ENCODE peak calls at places on chromosomes 11 and 22, in five cellular contexts. G is endothelial cell of umbilical vein, W is right atrium auricular region, Q is neural progenitor cell, V is tibial nerve. J is an unnamed sample. For H3K9me3 and H3K4me1, the result is how much of the 10 kb centered on the place peaks cover.

GRCh38 chr11:69732910-69733309 is 29.1 kb upstream of the FGF19 start:
- DNase-seq in G (no peak), W (no peak), Q (no peak), V (no peak), J (no peak)

GRCh38 chr11:10639350-10639749 is 54.2 kb downstream of the IRAG1 start:
- DNase-seq in G (no peak), W (no peak), Q (no peak), V (no peak), J (no peak)

GRCh38 chr22:44154431-44154942 is 26.2 kb upstream of the PARVG start:
- DNase-seq in G (no peak), W (no peak), Q (no peak), V (no peak), J (no peak)

GRCh38 chr11:12359761-12360160 is 17.6 kb upstream of the PARVA start:
- DNase-seq in G (no peak), W (no peak), Q (no peak), V (no peak), J (no peak)

GRCh38 chr11:107493117-107493516 is 35.5 kb upstream of the CWF19L2 start:
- DNase-seq in G (no peak), W (no peak), Q (no peak), V (no peak), J (no peak)

GRCh38 chr11:100823360-100823759 is 136.3 kb downstream of the ARHGAP42 start:
- DNase-seq in G (no peak), W (no peak), Q (no peak), V (no peak), J (no peak)

GRCh38 chr11:14308897-14309387 is 50.0 kb downstream of the RRAS2 start:
- DNase-seq in G (no peak), W (no peak), Q (no peak), V (no peak), J (no peak)

GRCh38 chr22:35044607-35045390 is 21.2 kb upstream of the ISX start:
- DNase-seq in G (no peak), W (no peak), Q (no peak), V (no peak), J (no peak)

GRCh38 chr11:64026575-64027213 is 9.0 kb upstream of the FLRT1 start:
- DNase-seq in G (no peak), W (no peak), Q (no peak), V (no peak), J (no peak)

GRCh38 chr22:17753401-17753989 is 20.8 kb downstream of the BID start:
- DNase-seq in G (no peak), W (no peak), Q (no peak), V (no peak), J (no peak)

GRCh38 chr22:22460635-22461034 is 47.9 kb downstream of the ZNF280B start:
- DNase-seq in G (peak), W (no peak), Q (peak), V (no peak), J (no peak)

GRCh38 chr22:22786301-22787115 is 101.1 kb upstream of the IGLL5 start:
- DNase-seq in G (no peak), W (no peak), Q (no peak), V (no peak), J (no peak)

GRCh38 chr11:66313321-66314185 is 3.3 kb downstream of the CD248 start:
- DNase-seq in G (no peak), W (no peak), Q (peak), V (no peak), J (no peak)

GRCh38 chr11:117807482-117808272 is 10.7 kb upstream of the DSCAML1 start:
- DNase-seq in G (peak), W (peak), Q (peak), V (peak), J (no peak)

GRCh38 chr22:21947040-21948014 is 5.3 kb downstream of the PPM1F start:
- DNase-seq in G (peak), W (no peak), Q (peak), V (no peak), J (no peak)

GRCh38 chr22:39634530-39635399 is 64.2 kb downstream of the CACNA1I start:
- DNase-seq in G (peak), W (no peak), Q (no peak), V (no peak), J (no peak)

GRCh38 chr11:13335319-13335718 is 57.7 kb downstream of the BMAL1 start:
- DNase-seq in G (peak), W (peak), Q (peak), V (peak), J (no peak)

GRCh38 chr11:11407738-11408084 is 54.7 kb upstream of the CSNK2A3 start:
- DNase-seq in G (no peak), W (no peak), Q (no peak), V (no peak), J (no peak)

GRCh38 chr22:37228106-37229011 is 15.7 kb downstream of the RAC2 start:
- DNase-seq in G (no peak), W (no peak), Q (no peak), V (no peak), J (no peak)

GRCh38 chr11:123801765-123802164 is 4.4 kb downstream of the OR6M1 start:
- DNase-seq in G (no peak), W (no peak), Q (no peak), V (no peak), J (no peak)

GRCh38 chr22:39490135-39490798 is 11.8 kb upstream of the MIEF1 start:
- DNase-seq in G (peak), W (peak), Q (peak), V (peak), J (no peak)

GRCh38 chr22:22431271-22432220 is 77.0 kb downstream of the ZNF280B start:
- DNase-seq in G (peak), W (peak), Q (peak), V (peak), J (no peak)

GRCh38 chr11:66278396-66279091 is 569 bp downstream of the CNIH2 start:
- DNase-seq in G (no peak), W (no peak), Q (peak), V (no peak), J (no peak)

GRCh38 chr11:15714641-15715399 is 600.1 kb downstream of the INSC start:
- DNase-seq in G (no peak), W (no peak), Q (no peak), V (no peak), J (no peak)

GRCh38 chr11:100808904-100809491 is 121.9 kb downstream of the ARHGAP42 start:
- DNase-seq in G (peak), W (no peak), Q (peak), V (no peak), J (no peak)

GRCh38 chr11:65432686-65433582 is 10.3 kb downstream of the NEAT1 start:
- DNase-seq in G (peak), W (no peak), Q (no peak), V (no peak), J (no peak)

GRCh38 chr11:8566613-8567210 is 27.3 kb downstream of the STK33 start:
- DNase-seq in G (peak), W (no peak), Q (peak), V (no peak), J (no peak)

GRCh38 chr11:103806130-103806900 is 230.1 kb upstream of the DDI1 start:
- DNase-seq in G (peak), W (no peak), Q (no peak), V (peak), J (no peak)

GRCh38 chr11:109424893-109425292 is 2.9 kb downstream of the C11orf87 start:
- DNase-seq in G (no peak), W (no peak), Q (peak), V (no peak), J (no peak)

GRCh38 chr11:36449566-36450390 is 60.3 kb downstream of the TRAF6 start:
- DNase-seq in G (no peak), W (no peak), Q (no peak), V (no peak), J (no peak)

GRCh38 chr11:10878408-10879214 is 20.8 kb upstream of the ZBED5 start:
- DNase-seq in G (peak), W (no peak), Q (peak), V (no peak), J (no peak)

GRCh38 chr11:113926273-113927183 is 21.9 kb downstream of the HTR3B start:
- DNase-seq in G (no peak), W (no peak), Q (no peak), V (no peak), J (no peak)

GRCh38 chr22:19553201-19553600 is 29.0 kb upstream of the CLDN5 start:
- DNase-seq in G (no peak), W (no peak), Q (no peak), V (no peak), J (no peak)

GRCh38 chr11:65503923-65504670 is 5.3 kb downstream of the MALAT1 start:
- DNase-seq in G (peak), W (no peak), Q (no peak), V (peak), J (no peak)

GRCh38 chr22:40325315-40325714 is 21.0 kb upstream of the ADSL start:
- DNase-seq in G (no peak), W (no peak), Q (no peak), V (no peak), J (no peak)

GRCh38 chr22:21568207-21569075 is 927 bp downstream of the UBE2L3 start:
- DNase-seq in G (peak), W (no peak), Q (peak), V (no peak), J (no peak)

GRCh38 chr11:57778318-57779037 is 16.9 kb downstream of the CTNND1 start:
- DNase-seq in G (peak), W (peak), Q (peak), V (peak), J (no peak)

GRCh38 chr11:47143322-47143721 is 33.4 kb downstream of the ARFGAP2 start:
- DNase-seq in G (peak), W (peak), Q (no peak), V (peak), J (no peak)

GRCh38 chr22:25334091-25334490 is 114.7 kb downstream of the CRYBB2 start:
- DNase-seq in G (peak), W (no peak), Q (peak), V (no peak), J (no peak)

GRCh38 chr11:44727373-44728084 is 767 bp downstream of the TSPAN18 start:
- DNase-seq in G (peak), W (peak), Q (peak), V (peak), J (no peak)

GRCh38 chr11:44729718-44730117 is 3.0 kb downstream of the TSPAN18 start:
- DNase-seq in G (peak), W (no peak), Q (no peak), V (no peak), J (no peak)

GRCh38 chr11:44729065-44729464 is 2.3 kb downstream of the TSPAN18 start:
- DNase-seq in G (peak), W (no peak), Q (peak), V (no peak), J (no peak)

GRCh38 chr11:44728085-44728410 is 1.3 kb downstream of the TSPAN18 start:
- DNase-seq in G (no peak), W (no peak), Q (no peak), V (no peak), J (no peak)

DNA sequence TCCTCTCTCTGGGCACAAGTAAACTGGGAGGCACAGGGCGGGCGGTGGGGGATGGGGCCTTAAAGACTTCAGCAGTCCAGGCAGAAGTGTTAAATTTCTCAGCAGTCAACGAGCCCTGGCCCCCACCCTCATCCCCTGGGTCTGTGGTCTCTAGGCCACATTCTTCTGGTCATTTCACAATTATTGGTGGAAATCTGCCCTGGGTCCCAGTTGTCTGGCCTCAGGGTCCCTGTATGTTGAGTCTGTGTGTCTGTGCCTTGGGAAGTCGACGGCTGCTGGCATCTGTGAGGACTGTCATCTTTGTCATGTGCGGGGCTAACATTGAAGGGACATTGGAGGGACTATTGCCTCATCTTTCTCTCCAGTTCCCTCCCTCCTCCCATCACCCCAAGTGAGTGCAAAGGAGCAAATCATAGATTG is 1.7 kb downstream of the TSPAN18 start:
- DNase-seq in G (peak), W (no peak), Q (peak), V (no peak), J (no peak)
- H3K9me3 ChIP-seq in G (under half), W (under half), Q (under half), V (under half), J (under half)

DNA sequence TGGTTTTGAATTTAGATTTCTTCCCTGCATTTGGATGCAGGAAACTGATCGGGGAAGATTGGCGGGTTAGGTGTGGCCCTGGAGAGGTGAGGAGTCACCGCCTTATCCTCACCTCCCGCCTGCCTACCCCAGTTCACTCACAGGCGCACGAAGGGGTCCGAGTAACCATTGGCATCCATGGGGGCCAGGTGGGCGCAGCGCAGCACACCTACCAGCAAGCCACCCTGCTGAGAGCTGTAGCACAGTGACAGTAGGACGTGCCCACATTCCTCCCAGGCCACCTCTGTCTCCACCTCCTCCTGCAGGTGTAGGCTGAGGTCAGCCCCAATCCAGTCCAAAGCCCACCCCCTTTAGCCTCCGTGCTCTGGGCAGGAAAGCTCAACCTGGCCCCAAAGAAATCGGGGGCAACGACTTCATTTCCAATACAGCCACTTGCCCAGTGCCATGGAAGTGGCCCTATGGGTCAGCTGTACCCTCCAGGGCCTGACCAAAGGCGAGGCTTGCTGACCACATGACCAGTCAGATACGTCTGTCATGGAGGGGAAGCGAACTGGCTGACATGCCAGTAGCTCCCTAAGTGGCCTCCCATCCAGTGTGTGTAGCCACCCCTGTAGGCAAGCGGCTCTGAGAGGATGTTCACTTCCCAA is 6.7 kb downstream of the NDUFV1 start:
- DNase-seq in G (no peak), W (no peak), Q (no peak), V (no peak), J (no peak)
- H3K27ac ChIP-seq in G (no peak), W (peak), Q (no peak), V (no peak), J (no peak)

DNA sequence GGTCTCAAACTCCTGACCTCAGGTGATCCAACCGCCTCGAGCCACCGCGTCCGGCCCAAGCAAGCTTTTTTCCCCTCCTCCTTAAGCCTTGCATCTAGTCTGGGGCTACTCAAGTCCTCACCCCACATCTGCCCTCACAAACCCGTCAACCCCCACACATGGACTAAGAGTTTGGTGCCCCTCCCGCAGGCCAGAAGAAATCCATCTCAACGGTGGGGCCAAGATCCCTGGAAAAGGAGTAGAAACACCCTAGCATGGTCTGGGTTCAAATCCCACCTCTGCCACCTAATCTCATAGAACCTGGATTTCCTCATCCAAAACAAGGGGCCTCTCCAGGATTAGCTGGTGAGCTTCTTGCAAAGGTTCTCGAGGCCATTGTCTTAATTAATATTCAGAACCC is 3.7 kb downstream of the WT1 start:
- DNase-seq in G (no peak), W (no peak), Q (no peak), V (no peak), J (peak)
- H3K4me1 ChIP-seq in G (under half), W (under half), Q (under half), V (half or more), J (half or more)

DNA sequence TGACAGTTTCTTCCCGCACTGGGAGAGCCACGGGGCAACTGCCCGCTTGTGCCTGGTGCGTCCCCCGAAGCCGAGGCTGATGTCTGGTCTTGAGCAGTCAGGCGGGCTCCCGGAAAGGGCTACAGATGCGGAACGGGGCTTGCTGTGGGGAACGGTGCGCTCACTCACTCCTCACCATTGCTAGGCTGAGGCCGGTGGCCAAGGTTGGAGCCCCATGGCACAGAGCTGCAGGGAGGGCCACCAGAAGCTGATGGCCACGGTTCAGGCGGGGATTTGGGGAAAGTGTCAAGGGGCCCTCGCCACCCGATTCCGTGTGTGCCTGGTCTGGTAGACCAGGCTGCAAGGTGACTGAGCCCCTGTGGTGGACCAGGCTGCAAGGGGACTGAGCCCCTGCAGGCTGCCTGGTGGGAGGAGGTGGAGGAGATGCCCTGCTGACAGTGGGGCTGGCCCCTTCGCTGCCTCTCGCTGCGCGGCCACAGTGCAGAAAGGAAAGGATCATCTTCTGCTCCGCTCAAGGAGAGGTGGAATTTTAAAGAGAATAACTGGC is 1315.8 kb downstream of the BRD1 start:
- DNase-seq in G (no peak), W (no peak), Q (no peak), V (no peak), J (no peak)
- H3K9me3 ChIP-seq in G (under half), W (under half), Q (under half), V (under half), J (under half)

GRCh38 chr11:76237041-76237649 is 30.8 kb upstream of the WNT11 start:
- DNase-seq in G (no peak), W (no peak), Q (no peak), V (no peak), J (no peak)
- H3K27ac ChIP-seq in G (no peak), W (no peak), Q (no peak), V (no peak), J (no peak)

GRCh38 chr11:45617886-45618601 is 47.4 kb downstream of the CHST1 start:
- DNase-seq in G (peak), W (no peak), Q (peak), V (no peak), J (peak)
- H3K4me1 ChIP-seq in G (under half), W (under half), Q (under half), V (under half), J (under half)

GRCh38 chr22:49090061-49090852 is 737.4 kb downstream of the BRD1 start:
- DNase-seq in G (no peak), W (no peak), Q (no peak), V (no peak), J (no peak)

GRCh38 chr22:49091917-49092545 is 735.6 kb downstream of the BRD1 start:
- DNase-seq in G (no peak), W (no peak), Q (no peak), V (no peak), J (no peak)

GRCh38 chr22:49092751-49093150 is 734.9 kb downstream of the BRD1 start:
- DNase-seq in G (no peak), W (no peak), Q (no peak), V (no peak), J (no peak)

GRCh38 chr22:49090853-49091135 is 736.9 kb downstream of the BRD1 start:
- DNase-seq in G (no peak), W (no peak), Q (no peak), V (no peak), J (no peak)

GRCh38 chr22:49091451-49091850 is 736.2 kb downstream of the BRD1 start:
- DNase-seq in G (no peak), W (no peak), Q (no peak), V (no peak), J (no peak)
- H3K9me3 ChIP-seq in G (under half), W (under half), Q (under half), V (under half), J (under half)